ENCODE peak calls at places on chromosomes 3 and 15, in four cellular contexts. G is tibial artery, E is HCEC 1CT, O is GM12892. Q is an unnamed sample.

GRCh38 chr15:67902579-67902979 is 62.7 kb upstream of the RNU6-1 start:
- DNase-seq in O (no peak), E (no peak), G (no peak), Q (no peak)

GRCh38 chr3:139758654-139759291 is 81.0 kb upstream of the NMNAT3 start:
- DNase-seq in O (no peak), G (no peak), E (no peak), Q (no peak)

GRCh38 chr15:33932734-33933133 is 35.6 kb upstream of the CHRM5 start:
- DNase-seq in E (no peak), G (no peak), O (no peak), Q (no peak)

GRCh38 chr15:70653426-70653825 is 109.9 kb downstream of the UACA start:
- DNase-seq in O (no peak), E (no peak), G (no peak), Q (no peak)

GRCh38 chr15:84982301-84982920 is 755 bp downstream of the PDE8A start:
- DNase-seq in E (peak; percentile 32), O (no peak), G (peak; percentile 68), Q (peak; percentile 90)

GRCh38 chr3:133506215-133506901 is 67.1 kb upstream of the CDV3 start:
- DNase-seq in E (no peak), G (no peak), O (no peak), Q (no peak)

GRCh38 chr15:66846031-66846430 is 144.0 kb downstream of the SMAD6 start:
- DNase-seq in G (no peak), E (no peak), O (no peak), Q (no peak)

GRCh38 chr3:107993771-107994170 is 97.1 kb downstream of the CD47 start:
- DNase-seq in E (no peak), G (no peak), O (no peak), Q (no peak)

GRCh38 chr15:55937040-55937439 is 56.4 kb downstream of the NEDD4 start:
- DNase-seq in E (peak; percentile 32), O (no peak), G (no peak), Q (no peak)